ENCODE peak calls at places on chromosomes 12 and 14, in five cellular contexts. M, N, Z, J and G are unnamed samples.

GRCh38 chr12:57377103-57377840 is 53.6 kb downstream of the R3HDM2 start:
- DNase-seq in J (no peak), N (no peak), M (no peak), Z (no peak), G (no peak)

GRCh38 chr12:127717293-127717692 is 549.7 kb upstream of the TMEM132C start:
- DNase-seq in Z (no peak), N (peak), J (no peak), M (no peak), G (no peak)

GRCh38 chr12:56086608-56087007 is 6.6 kb downstream of the ERBB3 start:
- DNase-seq in J (no peak), N (no peak), M (no peak), Z (no peak), G (no peak)

GRCh38 chr12:86660488-86661171 is 404.4 kb upstream of the MGAT4C start:
- DNase-seq in M (no peak), N (peak), J (no peak), Z (no peak), G (peak)

GRCh38 chr12:71782007-71782406 is 27.3 kb downstream of the RAB21 start:
- DNase-seq in Z (no peak), M (no peak), N (no peak), J (peak), G (no peak)

GRCh38 chr12:93678779-93679178 is 1.6 kb downstream of the CRADD start:
- DNase-seq in J (no peak), Z (no peak), M (no peak), N (no peak), G (no peak)

GRCh38 chr14:58488550-58488949 is 61.0 kb downstream of the KIAA0586 start:
- DNase-seq in N (peak), J (peak), M (no peak), Z (no peak), G (peak)

GRCh38 chr12:57632898-57633825 is at the start of gene B4GALNT1:
- DNase-seq in J (peak), N (peak), M (peak), Z (no peak), G (no peak)

GRCh38 chr12:96501139-96501741 is 11.9 kb downstream of the CFAP54 start:
- DNase-seq in N (peak), Z (no peak), M (no peak), J (peak), G (peak)

GRCh38 chr14:50533806-50534205 is 1.4 kb upstream of the MAP4K5 start:
- DNase-seq in N (peak), J (peak), Z (no peak), M (no peak), G (no peak)

GRCh38 chr12:113159937-113160336 is 10.4 kb downstream of the CFAP73 start:
- DNase-seq in J (no peak), Z (no peak), M (no peak), N (no peak), G (no peak)

GRCh38 chr12:50057000-50057841 is at the start of gene ASIC1:
- DNase-seq in J (peak), N (peak), M (no peak), Z (no peak), G (no peak)

GRCh38 chr14:51552275-51552674 is 99.4 kb upstream of the FRMD6 start:
- DNase-seq in Z (no peak), N (no peak), J (no peak), M (no peak), G (no peak)

GRCh38 chr12:75665216-75665615 is 153.8 kb upstream of the KRR1 start:
- DNase-seq in M (no peak), Z (peak), N (no peak), J (no peak), G (no peak)

GRCh38 chr12:24553259-24553658 is 395.6 kb downstream of the BCAT1 start:
- DNase-seq in N (no peak), J (no peak), Z (no peak), M (no peak), G (no peak)

GRCh38 chr12:32098112-32098511 is 8.5 kb upstream of the BICD1 start:
- DNase-seq in J (no peak), N (no peak), M (no peak), Z (no peak), G (no peak)

GRCh38 chr14:32950584-32950983 is 11.9 kb downstream of the NPAS3 start:
- DNase-seq in J (no peak), M (no peak), Z (no peak), N (peak), G (no peak)

GRCh38 chr12:113000433-113000832 is 22.1 kb downstream of the OAS2 start:
- DNase-seq in N (no peak), Z (no peak), M (no peak), J (no peak), G (no peak)

GRCh38 chr12:22121224-22121623 is 75.2 kb downstream of the CMAS start:
- DNase-seq in J (peak), N (no peak), M (no peak), Z (no peak), G (no peak)
- TF ChIP-seq CTCF in J (peak), N (peak), M (no peak), Z (peak), G (no peak)

GRCh38 chr12:53097564-53098353 is at the start of gene IGFBP6:
- DNase-seq in M (no peak), J (peak), N (peak), Z (no peak), G (no peak)

GRCh38 chr12:53098354-53098981 is 1.0 kb downstream of the IGFBP6 start:
- DNase-seq in N (peak), M (peak), Z (no peak), J (no peak), G (no peak)

GRCh38 chr12:53100466-53101151 is 2.7 kb upstream of the SOAT2 start:
- DNase-seq in J (no peak), Z (no peak), N (no peak), M (peak), G (no peak)

GRCh38 chr12:53097207-53097563 is 282 bp upstream of the IGFBP6 start:
- DNase-seq in J (no peak), Z (no peak), M (no peak), N (peak), G (no peak)

GRCh38 chr12:53098982-53099651 is 1.6 kb downstream of the IGFBP6 start:
- DNase-seq in J (peak), M (peak), N (peak), Z (peak), G (peak)
- H3K4me3 ChIP-seq in J (no peak), M (peak), N (peak), Z (peak), G (no peak)

GRCh38 chr14:92677955-92678354 is 70.5 kb downstream of the LGMN start:
- DNase-seq in N (no peak), Z (no peak), M (peak), J (no peak), G (no peak)

GRCh38 chr14:92678766-92679165 is 69.7 kb downstream of the LGMN start:
- DNase-seq in M (peak), N (no peak), Z (no peak), J (no peak), G (no peak)

GRCh38 chr14:92679246-92679645 is 69.2 kb downstream of the LGMN start:
- DNase-seq in J (no peak), N (no peak), M (peak), Z (no peak), G (no peak)

GRCh38 chr14:92683041-92683440 is 65.4 kb downstream of the LGMN start:
- DNase-seq in M (no peak), Z (no peak), J (no peak), N (no peak), G (no peak)

DNA sequence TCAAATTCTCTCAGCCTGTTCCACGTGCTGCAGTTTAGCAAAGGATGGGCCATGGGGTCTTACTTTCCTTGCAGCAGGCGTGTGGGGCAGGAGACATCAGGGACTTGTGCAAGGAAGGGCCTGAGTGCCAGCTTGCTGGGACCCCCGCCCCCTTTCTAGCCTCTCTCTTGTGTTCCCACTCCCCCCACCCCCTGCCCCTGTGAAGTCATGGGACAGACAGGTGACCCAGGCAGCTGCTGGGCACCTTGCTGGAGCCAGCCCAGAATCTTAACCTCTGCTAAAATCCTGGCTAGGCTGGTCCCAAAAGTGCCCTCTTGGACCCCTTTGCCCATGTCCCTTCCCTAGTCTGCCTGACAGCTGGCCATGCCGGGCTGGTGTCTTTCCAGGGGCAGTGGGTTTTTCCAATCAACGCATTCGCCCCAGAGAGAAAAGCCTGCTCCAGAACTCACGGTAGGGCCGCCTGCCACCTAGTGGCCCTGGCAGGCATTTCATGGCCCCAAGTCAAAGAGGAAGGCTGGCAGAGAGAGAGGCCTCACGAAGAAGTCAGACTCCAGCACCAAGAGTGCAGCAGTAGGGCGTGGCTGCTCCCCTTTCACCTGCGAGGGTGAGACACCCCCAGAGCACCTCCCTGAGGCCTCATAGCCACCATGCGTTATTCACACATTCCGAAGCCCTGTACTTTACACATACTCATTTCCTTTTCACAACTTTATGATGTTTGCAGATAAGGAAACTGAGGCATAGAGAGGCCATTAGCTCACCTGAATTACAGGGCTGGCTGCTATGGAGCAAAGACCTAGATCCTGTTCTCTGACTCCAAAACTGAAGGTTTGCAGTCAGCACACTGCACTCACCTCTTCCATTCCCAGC is 67.4 kb downstream of the LGMN start:
- DNase-seq in Z (no peak), J (peak), N (peak), M (peak), G (no peak)
- TF ChIP-seq CTCF in Z (peak), J (peak), N (peak), M (peak), G (peak)

DNA sequence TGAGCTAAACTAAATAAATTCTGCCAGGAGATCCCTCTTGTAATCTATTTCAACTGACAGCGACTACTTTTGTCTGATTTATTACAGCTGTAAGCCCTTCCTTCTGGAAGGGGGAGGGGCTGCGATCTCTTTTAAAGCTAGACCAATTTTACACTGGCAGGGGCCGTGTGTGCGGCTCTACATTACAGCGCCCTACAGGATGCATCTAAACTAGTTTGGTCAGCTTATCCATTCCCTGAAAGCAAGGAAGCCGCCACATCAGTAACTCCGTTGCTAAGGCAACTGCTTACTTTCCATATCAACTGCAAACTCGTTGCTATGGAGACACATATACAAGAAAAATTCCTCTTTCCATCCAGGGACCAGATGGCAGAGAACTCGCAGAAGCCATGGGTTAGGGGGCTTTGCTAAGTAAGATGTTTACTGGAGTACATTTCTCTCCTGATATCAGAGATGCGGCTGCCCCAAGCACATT is 17.4 kb downstream of the FOXN3 start:
- DNase-seq in Z (peak), M (no peak), J (no peak), N (peak), G (peak)
- H3K4me3 ChIP-seq in Z (no peak), M (peak), J (no peak), N (no peak), G (no peak)

DNA sequence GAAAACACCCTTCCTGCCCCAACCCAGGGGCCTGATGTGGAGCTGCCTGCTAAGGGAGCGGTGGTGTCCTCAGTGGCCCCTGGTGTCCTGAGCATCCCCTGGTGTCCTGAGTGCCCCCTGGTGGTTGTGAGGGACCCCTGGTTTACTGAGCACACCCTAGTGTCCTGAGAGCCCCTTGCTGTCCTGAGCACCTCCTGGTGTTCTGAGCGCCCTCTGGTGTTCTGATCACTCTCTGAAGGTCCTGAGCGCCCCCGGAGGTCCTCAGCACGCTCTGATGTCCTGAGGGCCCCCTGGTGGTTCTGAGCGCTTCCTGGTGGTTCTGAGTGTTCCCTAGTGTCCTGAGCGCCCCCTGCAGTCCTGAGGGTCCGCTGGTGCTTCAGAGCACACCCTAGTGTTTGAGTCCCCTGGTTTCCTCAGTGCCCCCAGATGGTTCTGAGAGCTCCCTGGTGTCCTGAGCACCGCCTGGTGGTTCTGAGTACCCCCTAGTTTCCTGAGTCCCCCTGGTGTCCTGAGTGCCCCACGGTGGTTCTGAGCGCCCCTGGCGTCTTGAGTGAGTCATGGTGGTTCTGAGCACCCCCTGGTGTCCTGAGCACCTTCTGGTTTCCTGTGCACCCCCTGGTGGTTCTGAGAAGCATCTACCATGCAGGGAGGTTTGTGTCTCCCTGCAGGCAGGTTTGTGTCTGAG is 1004.2 kb downstream of the TMEM121 start:
- DNase-seq in M (no peak), Z (no peak), N (no peak), J (peak), G (no peak)
- TF ChIP-seq CTCF in M (no peak), Z (peak), N (no peak), J (peak), G (no peak)

DNA sequence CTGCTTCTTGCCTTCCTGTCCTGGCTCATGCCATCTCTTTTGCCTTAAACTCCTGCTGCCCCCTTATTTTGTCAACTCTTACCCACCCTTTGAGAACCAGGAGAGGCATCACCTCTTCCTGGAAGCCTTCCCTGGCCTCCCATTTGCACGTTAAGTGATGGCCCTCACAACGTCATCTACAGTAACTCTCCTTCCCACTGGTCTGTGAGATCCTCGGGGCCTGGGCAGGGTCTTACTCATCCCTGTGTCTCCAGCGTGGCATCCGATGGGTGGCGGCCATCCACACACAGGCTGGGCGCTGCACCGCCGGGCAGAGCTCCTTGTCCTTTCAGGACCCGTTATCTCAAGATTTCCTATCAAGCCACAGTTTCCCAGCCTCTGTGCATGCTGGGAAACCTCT is 16.8 kb upstream of the CACNA2D4 start:
- DNase-seq in M (no peak), J (no peak), Z (no peak), N (no peak), G (no peak)
- H3K4me3 ChIP-seq in M (peak), J (no peak), Z (no peak), N (no peak), G (no peak)

GRCh38 chr12:60977966-60978365 is 1282.2 kb upstream of the USP15 start:
- DNase-seq in Z (no peak), M (no peak), J (no peak), N (no peak), G (no peak)
- TF ChIP-seq CTCF in Z (no peak), M (no peak), J (no peak), N (no peak), G (no peak)